ENCODE peak calls at places on chromosomes 11 and 22, in ten cellular contexts. E is testis, D is stomach, S is IMR-90, C is ovary, K is endothelial cell of umbilical vein, A is breast epithelium, F is adrenal gland, W is esophagus muscularis mucosa, J is uterus. X is an unnamed sample.

GRCh38 chr11:62242021-62242420 is at the start of gene SCGB1D2:
- DNase-seq in E (peak), D (no peak), S (no peak), C (no peak), K (no peak), A (peak), F (peak), W (no peak), J (no peak), X (no peak)

GRCh38 chr11:18853086-18853720 is 61.6 kb upstream of the PTPN5 start:
- DNase-seq in E (no peak), D (no peak), S (peak), C (no peak), K (peak), A (no peak), F (no peak), W (no peak), J (no peak), X (no peak)

GRCh38 chr11:45053736-45054446 is 92.5 kb upstream of the PRDM11 start:
- DNase-seq in E (no peak), D (no peak), S (no peak), C (no peak), K (no peak), A (no peak), F (no peak), W (no peak), J (no peak), X (no peak)

GRCh38 chr22:23115825-23116494 is 25.8 kb downstream of the RSPH14 start:
- DNase-seq in E (no peak), D (no peak), S (no peak), C (no peak), K (no peak), A (no peak), F (no peak), W (no peak), J (no peak), X (no peak)

GRCh38 chr11:47443817-47444216 is 5.1 kb downstream of the RAPSN start:
- DNase-seq in E (no peak), D (no peak), S (no peak), C (no peak), K (no peak), A (no peak), F (no peak), W (no peak), J (no peak), X (no peak)

GRCh38 chr22:32103648-32104326 is 55.3 kb downstream of the C22orf42 start:
- DNase-seq in E (no peak), D (no peak), S (peak), C (no peak), K (no peak), A (no peak), F (no peak), W (peak), J (no peak), X (no peak)

GRCh38 chr22:21651521-21652009 is 9.5 kb downstream of the SDF2L1 start:
- DNase-seq in E (no peak), D (no peak), S (no peak), C (no peak), K (no peak), A (no peak), F (no peak), W (no peak), J (no peak), X (no peak)

GRCh38 chr11:96864998-96865397 is 475.2 kb downstream of the JRKL start:
- DNase-seq in E (no peak), D (no peak), S (no peak), C (no peak), K (no peak), A (no peak), F (no peak), W (no peak), J (no peak), X (no peak)

GRCh38 chr11:69598147-69598546 is 42.8 kb upstream of the CCND1 start:
- DNase-seq in E (no peak), D (no peak), S (no peak), C (no peak), K (peak), A (no peak), F (no peak), W (no peak), J (no peak), X (peak)

GRCh38 chr11:33926954-33927552 is 35.2 kb upstream of the LMO2 start:
- DNase-seq in E (no peak), D (no peak), S (no peak), C (no peak), K (no peak), A (no peak), F (peak), W (no peak), J (no peak), X (no peak)

GRCh38 chr22:28402539-28402938 is 277.1 kb downstream of the TTC28 start:
- DNase-seq in E (no peak), D (no peak), S (no peak), C (no peak), K (no peak), A (no peak), F (no peak), W (no peak), J (no peak), X (no peak)

GRCh38 chr11:128200467-128200866 is 386.9 kb downstream of the ETS1 start:
- DNase-seq in E (no peak), D (no peak), S (no peak), C (no peak), K (no peak), A (no peak), F (no peak), W (no peak), J (no peak), X (no peak)

GRCh38 chr11:10309163-10310093 is 4.6 kb downstream of the ADM start:
- DNase-seq in E (peak), D (peak), S (peak), C (peak), K (peak), A (peak), F (peak), W (peak), J (peak), X (peak)

GRCh38 chr11:43687120-43687791 is 6.7 kb downstream of the HSD17B12 start:
- DNase-seq in E (no peak), D (peak), S (peak), C (no peak), K (peak), A (no peak), F (peak), W (no peak), J (peak), X (no peak)

GRCh38 chr11:21142007-21142406 is 472.6 kb downstream of the NELL1 start:
- DNase-seq in E (peak), D (no peak), S (no peak), C (no peak), K (no peak), A (no peak), F (no peak), W (no peak), J (no peak), X (no peak)

GRCh38 chr11:62770778-62771143 is 435 bp upstream of the TAF6L start:
- DNase-seq in E (no peak), D (no peak), S (no peak), C (peak), K (no peak), A (no peak), F (peak), W (no peak), J (peak), X (peak)

GRCh38 chr11:1341928-1342524 is 32.6 kb upstream of the TOLLIP start:
- DNase-seq in E (no peak), D (peak), S (peak), C (no peak), K (no peak), A (no peak), F (no peak), W (no peak), J (no peak), X (no peak)

GRCh38 chr22:36583546-36583945 is 54.6 kb upstream of the EIF3D start:
- DNase-seq in E (no peak), D (no peak), S (no peak), C (no peak), K (no peak), A (no peak), F (no peak), W (no peak), J (no peak), X (no peak)

GRCh38 chr11:40491341-40491740 is 968.1 kb downstream of the LRRC4C start:
- DNase-seq in E (no peak), D (no peak), S (no peak), C (no peak), K (no peak), A (no peak), F (no peak), W (no peak), J (no peak), X (no peak)

GRCh38 chr11:45079943-45080719 is 66.3 kb upstream of the PRDM11 start:
- DNase-seq in E (no peak), D (peak), S (no peak), C (no peak), K (no peak), A (peak), F (no peak), W (no peak), J (no peak), X (no peak)

GRCh38 chr11:440065-441042 is 1.5 kb downstream of the ANO9 start:
- DNase-seq in E (no peak), D (no peak), S (no peak), C (no peak), K (no peak), A (no peak), F (no peak), W (no peak), J (no peak), X (peak)

GRCh38 chr11:32312206-32312817 is 123.0 kb downstream of the WT1 start:
- DNase-seq in E (no peak), D (no peak), S (peak), C (no peak), K (peak), A (no peak), F (no peak), W (no peak), J (no peak), X (no peak)

GRCh38 chr11:13415201-13415600 is 47.8 kb downstream of the BTBD10 start:
- DNase-seq in E (no peak), D (no peak), S (no peak), C (no peak), K (no peak), A (no peak), F (no peak), W (no peak), J (no peak), X (peak)

GRCh38 chr11:94120946-94121345 is 7.7 kb upstream of the PANX1 start:
- DNase-seq in E (no peak), D (no peak), S (peak), C (no peak), K (no peak), A (no peak), F (no peak), W (no peak), J (no peak), X (no peak)

GRCh38 chr22:29804985-29805384 is 33.1 kb downstream of the ASCC2 start:
- DNase-seq in E (no peak), D (no peak), S (no peak), C (no peak), K (no peak), A (no peak), F (no peak), W (no peak), J (no peak), X (no peak)

GRCh38 chr11:79536155-79536917 is 95.5 kb upstream of the TENM4 start:
- DNase-seq in E (no peak), D (no peak), S (no peak), C (no peak), K (no peak), A (no peak), F (no peak), W (peak), J (no peak), X (no peak)

GRCh38 chr11:107675902-107676301 is 36.0 kb downstream of the SLN start:
- DNase-seq in E (no peak), D (no peak), S (no peak), C (no peak), K (no peak), A (no peak), F (no peak), W (no peak), J (no peak), X (no peak)

GRCh38 chr22:30921108-30921507 is 47.5 kb downstream of the MORC2 start:
- DNase-seq in E (peak), D (no peak), S (no peak), C (no peak), K (no peak), A (no peak), F (no peak), W (peak), J (no peak), X (no peak)

GRCh38 chr11:119729581-119730346 is 764 bp upstream of the NECTIN1 start:
- DNase-seq in E (peak), D (peak), S (peak), C (peak), K (peak), A (peak), F (peak), W (no peak), J (peak), X (no peak)

GRCh38 chr11:2902784-2903671 is 17.5 kb upstream of the CDKN1C start:
- DNase-seq in E (no peak), D (peak), S (no peak), C (peak), K (no peak), A (no peak), F (no peak), W (no peak), J (no peak), X (no peak)

GRCh38 chr11:74094393-74094792 is 76.4 kb downstream of the C2CD3 start:
- DNase-seq in E (no peak), D (no peak), S (no peak), C (no peak), K (no peak), A (no peak), F (no peak), W (no peak), J (no peak), X (no peak)

GRCh38 chr22:49368976-49369725 is 458.5 kb downstream of the BRD1 start:
- DNase-seq in E (no peak), D (peak), S (no peak), C (no peak), K (no peak), A (no peak), F (peak), W (no peak), J (no peak), X (no peak)

DNA sequence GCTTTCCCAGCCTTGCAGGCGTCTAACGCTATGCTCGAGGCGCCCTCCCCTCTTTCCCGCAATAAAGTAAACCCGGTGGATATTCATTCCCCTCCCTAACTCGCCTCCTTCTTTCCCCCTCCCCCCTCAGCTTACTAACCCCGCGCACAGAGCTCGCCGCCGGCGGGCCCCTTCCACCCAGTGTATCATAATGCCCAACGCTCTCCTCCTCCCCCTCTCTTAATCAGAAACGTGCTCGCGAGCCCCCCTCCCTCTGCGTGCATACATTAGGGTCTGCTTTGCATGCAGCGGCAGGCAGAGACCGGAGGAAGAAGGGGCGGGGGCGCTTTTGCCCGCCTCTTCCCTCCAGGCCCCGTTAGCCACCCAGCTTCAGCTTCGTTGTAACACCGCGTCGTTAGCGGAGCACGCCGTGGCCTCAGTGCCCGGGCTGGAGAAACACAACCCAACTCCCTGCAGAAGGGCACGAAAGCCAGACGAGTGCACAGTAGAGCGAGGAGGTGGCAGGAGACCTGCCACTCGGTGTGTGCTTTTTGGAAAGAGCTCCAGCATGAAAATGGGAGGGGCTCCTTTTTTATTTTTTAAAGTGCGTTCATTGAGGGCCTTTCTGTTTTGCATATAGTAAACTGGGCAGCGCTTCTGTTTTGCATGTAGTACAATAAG is 929 bp upstream of the KMT2A start:
- DNase-seq in E (peak), D (peak), S (peak), C (peak), K (peak), A (no peak), F (peak), W (no peak), J (peak), X (peak)
- TF ChIP-seq POLR2A in E (no peak), D (no peak), S (no peak), C (no peak), K (no peak), A (no peak), F (no peak), W (no peak), J (no peak), X (no peak)

DNA sequence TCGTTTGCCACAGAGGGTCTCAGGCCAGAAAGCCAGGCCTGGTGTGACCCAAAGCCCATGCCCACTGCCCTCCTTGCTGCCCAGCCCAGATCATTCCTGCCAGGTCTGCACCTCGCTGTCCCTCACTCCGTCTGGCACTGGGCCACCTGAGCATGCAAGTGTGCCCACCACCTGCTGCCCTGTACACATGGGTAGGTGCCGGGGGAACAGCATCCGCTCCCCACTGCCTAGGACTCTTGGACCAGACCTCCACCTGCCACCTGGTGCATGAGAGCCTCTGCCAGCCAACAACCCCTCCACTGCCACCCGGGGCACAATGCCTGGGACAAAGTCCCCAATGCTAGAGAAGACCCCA is 12.5 kb downstream of the MGAT3 start:
- DNase-seq in E (no peak), D (no peak), S (no peak), C (no peak), K (no peak), A (no peak), F (no peak), W (no peak), J (no peak), X (no peak)
- TF ChIP-seq POLR2A in E (no peak), D (no peak), S (no peak), C (no peak), K (no peak), A (no peak), F (no peak), W (no peak), J (no peak), X (no peak)

DNA sequence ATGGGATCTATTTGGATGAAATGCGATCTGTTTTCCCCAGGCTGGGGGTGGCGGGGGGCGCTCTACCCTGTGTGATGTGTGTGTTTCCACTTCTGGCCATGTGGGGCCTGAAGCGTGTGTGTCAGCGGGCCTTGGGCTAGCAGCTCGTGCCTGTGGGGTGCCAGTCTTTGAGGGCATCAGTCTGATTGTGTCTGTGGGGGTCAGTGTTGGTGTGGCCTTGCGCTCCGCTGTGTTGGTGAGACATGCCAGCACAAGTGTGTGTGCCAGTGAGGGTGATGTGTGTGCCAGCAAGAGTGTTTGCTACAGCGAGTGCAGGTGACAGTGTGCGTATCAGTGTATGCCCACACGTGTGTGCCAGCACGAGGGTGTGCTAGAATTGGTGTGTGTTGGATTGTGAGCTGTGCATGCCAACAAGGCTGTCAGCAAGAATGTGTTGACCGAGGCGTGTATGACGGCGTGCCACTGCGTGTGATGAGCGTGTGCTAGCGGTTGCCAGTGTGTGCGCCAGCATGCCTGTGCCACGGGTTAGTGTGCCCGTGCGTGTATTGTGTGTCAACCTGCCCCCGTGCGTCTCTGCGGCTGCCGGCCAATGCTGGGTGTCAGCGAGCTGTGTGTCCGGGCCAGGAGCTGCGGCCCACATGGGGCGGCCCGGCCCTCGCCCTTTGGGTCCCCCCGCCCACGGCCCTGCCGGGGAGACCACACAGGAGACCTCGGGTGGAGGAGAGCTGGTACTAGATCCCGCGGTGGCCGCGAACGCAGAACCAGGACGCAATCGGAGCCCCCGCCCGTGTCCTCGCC is 519 bp downstream of the ARRB1 start:
- DNase-seq in E (peak), D (peak), S (peak), C (peak), K (peak), A (no peak), F (peak), W (no peak), J (peak), X (peak)
- TF ChIP-seq POLR2A in E (no peak), D (no peak), S (no peak), C (no peak), K (no peak), A (no peak), F (peak), W (no peak), J (no peak), X (no peak)

GRCh38 chr11:65644837-65645236 is 6.9 kb downstream of the SIPA1 start:
- DNase-seq in E (no peak), D (no peak), S (no peak), C (no peak), K (no peak), A (no peak), F (no peak), W (no peak), J (no peak), X (no peak)
- TF ChIP-seq POLR2A in E (no peak), D (no peak), S (no peak), C (no peak), K (no peak), A (no peak), F (no peak), W (no peak), J (no peak), X (no peak)

X was measured in erythroblast.